ENCODE peak calls at places on chromosomes 7 and 10, in four cellular contexts. Z is mammary epithelial cell, S is adrenal gland, Q is H9. V is an unnamed sample. For H3K4me1, the result is how much of the 10 kb centered on the place peaks cover.

GRCh38 chr10:125123363-125124113 is 36.8 kb downstream of the CTBP2 start:
- DNase-seq in Z (peak), S (peak), Q (no peak), V (no peak)

GRCh38 chr10:129647563-129647962 is 180.5 kb downstream of the MGMT start:
- DNase-seq in Z (no peak), S (no peak), Q (no peak), V (no peak)

GRCh38 chr7:75621124-75621523 is 117.6 kb downstream of the HIP1 start:
- DNase-seq in Z (no peak), S (no peak), Q (no peak), V (no peak)

GRCh38 chr10:24901686-24902399 is 50.6 kb downstream of the PRTFDC1 start:
- DNase-seq in Z (peak), S (peak), Q (no peak), V (no peak)

GRCh38 chr7:70060298-70061068 is 462.2 kb downstream of the AUTS2 start:
- DNase-seq in Z (no peak), S (no peak), Q (peak), V (no peak)

GRCh38 chr7:101862280-101863220 is 45.1 kb downstream of the CUX1 start:
- DNase-seq in Z (no peak), S (no peak), Q (no peak), V (no peak)

GRCh38 chr7:90564455-90564854 is 31.7 kb upstream of the CDK14 start:
- DNase-seq in Z (no peak), S (no peak), Q (no peak), V (no peak)

GRCh38 chr10:19931886-19932285 is 115.7 kb downstream of the PLXDC2 start:
- DNase-seq in Z (no peak), S (no peak), Q (no peak), V (no peak)

GRCh38 chr10:13658256-13658655 is 71.5 kb downstream of the PRPF18 start:
- DNase-seq in Z (no peak), S (no peak), Q (no peak), V (no peak)

GRCh38 chr7:112876877-112877276 is 86.7 kb upstream of the TMEM168 start:
- DNase-seq in Z (no peak), S (no peak), Q (no peak), V (no peak)

GRCh38 chr7:38482521-38482920 is 148.7 kb downstream of the AMPH start:
- DNase-seq in Z (no peak), S (no peak), Q (no peak), V (no peak)

GRCh38 chr10:49237985-49238384 is 49.8 kb upstream of the TMEM273 start:
- DNase-seq in Z (no peak), S (no peak), Q (no peak), V (no peak)

GRCh38 chr7:18958627-18959026 is 158.8 kb downstream of the TWIST1 start:
- DNase-seq in Z (peak), S (no peak), Q (no peak), V (no peak)

GRCh38 chr7:19375986-19376385 is 230.8 kb upstream of the FERD3L start:
- DNase-seq in Z (peak), S (no peak), Q (no peak), V (no peak)

GRCh38 chr7:34842782-34843181 is 184.8 kb downstream of the NPSR1 start:
- DNase-seq in Z (no peak), S (no peak), Q (no peak), V (no peak)

GRCh38 chr7:102286237-102287081 is at the start of gene SH2B2:
- DNase-seq in Z (peak), S (peak), Q (peak), V (peak)

GRCh38 chr10:28939352-28940157 is 262.2 kb downstream of the BAMBI start:
- DNase-seq in Z (no peak), S (peak), Q (peak), V (no peak)

GRCh38 chr10:16904619-16905018 is 87.4 kb upstream of the RSU1 start:
- DNase-seq in Z (no peak), S (no peak), Q (no peak), V (no peak)

GRCh38 chr7:43583424-43584199 is 704 bp downstream of the STK17A start:
- DNase-seq in Z (peak), S (peak), Q (peak), V (peak)

GRCh38 chr10:63591600-63592379 is 70.6 kb downstream of the REEP3 start:
- DNase-seq in Z (no peak), S (no peak), Q (no peak), V (no peak)

GRCh38 chr7:93249749-93250148 is 17.6 kb downstream of the VPS50 start:
- DNase-seq in Z (no peak), S (peak), Q (peak), V (no peak)

GRCh38 chr10:84452006-84452405 is 123.6 kb downstream of the CCSER2 start:
- DNase-seq in Z (peak), S (no peak), Q (no peak), V (no peak)

GRCh38 chr7:85693326-85693725 is 506.5 kb upstream of the SEMA3D start:
- DNase-seq in Z (no peak), S (no peak), Q (no peak), V (no peak)

GRCh38 chr10:130934333-130935035 is 377.0 kb downstream of the TCERG1L start:
- DNase-seq in Z (no peak), S (peak), Q (peak), V (no peak)

GRCh38 chr10:7305053-7305452 is 105.8 kb downstream of the SFMBT2 start:
- DNase-seq in Z (no peak), S (no peak), Q (no peak), V (no peak)

GRCh38 chr10:130040817-130041330 is 69.8 kb downstream of the C10orf143 start:
- DNase-seq in Z (no peak), S (no peak), Q (no peak), V (no peak)

GRCh38 chr10:11263039-11263345 is 245.3 kb downstream of the CELF2 start:
- DNase-seq in Z (no peak), S (no peak), Q (no peak), V (no peak)

GRCh38 chr7:74185016-74185415 is 10.9 kb downstream of the EIF4H start:
- DNase-seq in Z (no peak), S (peak), Q (no peak), V (no peak)

GRCh38 chr7:74183653-74184450 is 9.7 kb downstream of the EIF4H start:
- DNase-seq in Z (no peak), S (no peak), Q (no peak), V (no peak)

GRCh38 chr7:74187915-74188675 is 13.9 kb downstream of the EIF4H start:
- DNase-seq in Z (peak), S (peak), Q (no peak), V (no peak)

GRCh38 chr7:74183142-74183541 is 9.0 kb downstream of the EIF4H start:
- DNase-seq in Z (no peak), S (peak), Q (no peak), V (no peak)

DNA sequence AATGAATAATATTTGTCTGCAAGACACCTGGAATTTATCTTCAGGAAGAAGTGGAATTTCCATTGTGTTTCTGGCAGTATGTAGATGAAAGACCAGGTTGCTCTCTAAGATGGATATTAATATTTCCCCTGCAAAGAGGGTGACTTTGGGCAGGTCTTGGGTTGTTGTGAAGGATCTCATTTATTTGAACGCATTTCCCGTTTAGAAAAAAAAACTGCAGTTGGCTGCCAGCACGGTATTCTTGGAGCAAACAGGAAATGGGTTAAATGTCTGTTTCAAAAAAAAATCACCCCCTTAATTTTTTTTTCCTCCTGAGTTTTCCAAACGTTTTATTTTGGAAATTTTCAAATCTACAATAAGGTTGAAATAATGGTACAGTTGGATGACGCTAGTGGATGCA is 11.5 kb downstream of the EIF4H start:
- DNase-seq in Z (no peak), S (no peak), Q (no peak), V (no peak)
- H3K4me1 ChIP-seq in Z (half or more), S (under half), Q (under half), V (half or more)

GRCh38 chr7:134515569-134516468 is 11.5 kb upstream of the AKR1B10 start:
- DNase-seq in Z (peak), S (no peak), Q (no peak), V (no peak)

GRCh38 chr7:134514663-134515062 is 12.7 kb upstream of the AKR1B10 start:
- DNase-seq in Z (peak), S (no peak), Q (no peak), V (no peak)

DNA sequence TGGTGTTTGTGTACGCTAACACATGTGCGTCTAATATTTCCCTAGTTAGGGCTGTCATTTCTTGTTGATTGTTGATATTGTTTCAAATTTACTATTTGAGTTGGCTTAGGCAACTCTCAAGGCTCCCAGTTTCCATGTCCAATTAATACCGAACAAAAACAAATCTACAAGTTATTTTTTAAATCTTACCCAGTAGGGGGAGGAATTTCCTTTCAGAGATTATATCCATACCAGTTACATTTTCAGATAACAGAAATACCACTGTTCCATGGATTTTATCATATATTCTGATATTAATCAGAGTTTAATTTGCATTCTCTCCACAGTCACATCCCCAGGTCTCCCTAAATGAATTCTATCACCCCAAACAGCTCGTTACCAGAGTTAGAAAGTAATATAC is 7.2 kb upstream of the AKR1B10 start:
- DNase-seq in Z (no peak), S (no peak), Q (no peak), V (no peak)
- TF ChIP-seq CTCF in Z (peak), S (peak), Q (no peak), V (no peak)

DNA sequence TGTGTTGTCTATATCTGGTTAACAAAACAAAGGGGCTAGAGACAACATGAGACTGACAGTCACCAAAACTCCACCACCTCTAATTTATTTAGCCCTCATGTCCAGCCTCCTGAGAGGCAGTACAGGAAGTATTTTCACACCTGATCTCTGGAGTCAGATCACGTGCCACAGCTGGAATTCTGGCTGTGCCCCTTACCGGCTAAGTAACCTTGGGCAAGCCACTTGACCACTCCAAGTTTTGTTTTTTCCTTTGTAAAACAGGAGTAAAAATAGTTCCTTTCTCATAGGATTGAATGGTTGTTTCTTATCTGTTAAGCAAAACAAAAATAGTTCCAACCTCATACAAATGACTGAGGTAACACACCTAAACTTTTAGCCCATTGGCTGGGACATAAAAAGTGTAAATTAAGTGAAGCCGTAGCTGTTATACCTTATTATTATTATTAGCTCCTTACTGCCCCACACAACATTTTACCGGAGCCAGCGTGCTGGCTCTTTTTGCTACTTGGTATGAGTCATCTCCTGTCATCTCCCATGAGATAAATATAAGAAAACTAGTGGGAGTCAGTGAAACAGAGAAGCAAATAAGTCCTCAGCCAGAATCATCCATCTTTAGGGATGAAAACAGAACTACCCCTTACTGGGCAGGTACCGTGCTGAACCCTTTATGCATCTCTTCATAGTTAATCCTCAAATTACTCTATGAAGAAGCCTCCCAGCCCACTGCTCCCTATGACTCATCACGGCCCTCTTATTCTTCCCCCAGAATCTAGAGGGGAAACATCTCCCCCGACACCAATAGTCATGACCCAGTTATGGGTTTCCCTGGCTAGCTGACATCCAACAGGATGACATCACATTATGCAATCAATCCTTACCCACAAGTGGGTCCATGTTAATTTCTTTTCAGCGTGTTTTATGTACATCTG is 44.9 kb downstream of the PPP1R3C start:
- DNase-seq in Z (peak), S (peak), Q (no peak), V (no peak)
- H3K27ac ChIP-seq in Z (no peak), S (no peak), Q (no peak), V (no peak)

DNA sequence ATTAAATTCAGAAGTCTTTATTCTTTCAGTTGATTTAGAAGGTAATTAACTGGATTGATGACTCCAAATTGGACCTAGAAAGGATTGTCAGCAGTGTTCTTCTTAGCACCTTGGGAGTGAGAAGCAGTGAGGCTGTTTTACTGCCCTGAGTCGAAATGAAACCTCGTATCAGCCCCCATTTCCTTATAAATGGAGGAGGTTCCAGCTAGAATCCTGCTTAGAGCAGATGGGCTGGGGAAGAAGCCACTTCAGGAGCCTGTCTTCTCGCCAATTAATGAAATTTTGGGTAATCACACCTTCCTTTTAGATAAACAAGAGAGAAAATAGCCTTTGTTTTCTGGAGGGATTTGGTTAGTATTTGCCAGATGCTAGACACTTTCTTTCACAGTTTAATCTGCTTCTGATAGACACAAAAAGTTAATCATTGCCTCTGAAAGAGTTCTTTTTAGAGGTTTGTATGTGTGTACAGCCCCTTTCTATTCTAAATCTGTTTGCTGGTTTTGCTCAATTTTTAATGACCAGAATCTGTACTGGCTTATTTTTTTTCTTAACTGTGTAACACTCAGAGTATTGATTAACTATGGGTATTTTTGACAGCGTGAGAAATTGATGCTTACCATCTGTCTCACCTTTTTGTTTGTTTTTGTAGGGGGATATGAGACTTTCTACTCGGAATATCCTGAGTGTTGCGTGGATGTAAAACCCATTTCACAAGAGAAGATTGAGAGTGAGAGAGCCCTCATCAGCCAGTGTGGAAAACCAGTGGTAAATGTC is 4.6 kb downstream of the DUSP5 start:
- DNase-seq in Z (no peak), S (no peak), Q (no peak), V (no peak)
- H3K4me1 ChIP-seq in Z (under half), S (under half), Q (under half), V (half or more)

GRCh38 chr10:123967626-123968243 is 76.1 kb upstream of the CPXM2 start:
- DNase-seq in Z (peak), S (peak), Q (peak), V (no peak)

GRCh38 chr10:123970207-123970926 is 78.8 kb upstream of the CPXM2 start:
- DNase-seq in Z (no peak), S (no peak), Q (peak), V (no peak)

GRCh38 chr10:123970927-123971286 is 79.3 kb upstream of the CPXM2 start:
- DNase-seq in Z (no peak), S (no peak), Q (no peak), V (no peak)

GRCh38 chr10:123974406-123974805 is 82.8 kb upstream of the CPXM2 start:
- DNase-seq in Z (peak), S (no peak), Q (no peak), V (no peak)

DNA sequence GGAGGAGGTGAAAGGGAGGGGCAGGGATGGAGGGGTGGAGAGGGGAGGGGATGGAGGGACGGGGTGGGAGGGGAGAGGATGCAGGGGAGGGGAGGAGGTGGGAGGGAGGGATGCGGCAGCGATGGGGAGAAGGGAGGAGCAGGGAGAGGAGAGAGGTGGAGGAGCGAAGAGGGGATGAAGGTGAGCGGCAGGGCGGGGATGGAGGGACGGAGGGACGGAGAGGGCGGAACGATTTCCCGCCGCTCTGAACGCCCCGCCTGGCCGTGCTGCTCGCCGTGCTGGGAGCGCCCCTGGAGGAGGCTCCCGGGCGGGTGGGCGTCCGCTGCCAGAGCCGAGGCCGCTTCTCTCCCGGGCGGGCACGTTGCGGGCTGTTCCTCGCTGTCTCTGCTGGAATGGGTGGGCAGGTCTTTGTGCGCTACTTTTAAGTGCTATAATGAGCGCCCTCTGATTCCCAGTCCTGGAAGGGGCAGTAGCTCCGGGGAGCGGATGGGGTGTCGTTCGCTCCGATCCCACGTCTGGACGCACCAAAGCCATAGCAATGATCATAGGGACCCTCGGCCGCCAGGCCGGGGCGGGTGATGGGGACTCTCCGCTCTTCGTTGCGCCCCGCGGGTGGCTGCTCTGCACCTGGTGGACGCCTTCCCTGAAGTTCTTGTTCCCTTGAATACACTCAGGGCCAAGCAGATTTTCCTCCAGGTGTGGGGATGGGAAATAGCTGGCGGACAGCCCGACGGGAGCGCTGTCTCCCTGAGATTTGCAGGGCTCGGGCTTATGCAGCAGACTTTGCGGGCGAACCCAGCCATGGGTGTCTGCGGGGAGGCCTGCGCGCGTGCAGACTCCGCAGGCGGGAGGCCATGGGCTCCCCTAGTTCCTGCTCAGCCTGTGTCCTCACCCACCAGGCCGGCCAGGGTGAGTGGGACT is 81.1 kb upstream of the CPXM2 start:
- DNase-seq in Z (no peak), S (no peak), Q (peak), V (no peak)
- TF ChIP-seq CTCF in Z (no peak), S (no peak), Q (peak), V (no peak)

GRCh38 chr10:61486738-61487396 is 33.7 kb upstream of the TMEM26 start:
- DNase-seq in Z (no peak), S (no peak), Q (no peak), V (no peak)
- H3K27ac ChIP-seq in Z (no peak), S (no peak), Q (no peak), V (no peak)